ENCODE peak calls at places on chromosome 22, in five cellular contexts. One of them, this sample, is unnamed.

GRCh38 chr22:17057959-17058814 is 26.6 kb upstream of the IL17RA start:
- DNase-seq in dermis microvascular lymphatic vessel endothelial cell: peak
- DNase-seq in NCI-H2081: peak
- DNase-seq in occipital lobe: peak
- DNase-seq in CD8-positive, alpha-beta memory T cell: peak
- DNase-seq in this sample: peak

GRCh38 chr22:36323182-36323854 is 64.4 kb downstream of the MYH9 start:
- DNase-seq in dermis microvascular lymphatic vessel endothelial cell: peak
- DNase-seq in NCI-H2081: no peak
- DNase-seq in occipital lobe: no peak
- DNase-seq in CD8-positive, alpha-beta memory T cell: no peak
- DNase-seq in this sample: no peak

GRCh38 chr22:19178659-19179471 is at the start of gene SLC25A1:
- DNase-seq in dermis microvascular lymphatic vessel endothelial cell: peak
- DNase-seq in NCI-H2081: peak
- DNase-seq in occipital lobe: peak
- DNase-seq in CD8-positive, alpha-beta memory T cell: peak
- DNase-seq in this sample: peak

GRCh38 chr22:36303874-36304273 is 50.9 kb downstream of the APOL1 start:
- DNase-seq in dermis microvascular lymphatic vessel endothelial cell: no peak
- DNase-seq in NCI-H2081: no peak
- DNase-seq in occipital lobe: no peak
- DNase-seq in CD8-positive, alpha-beta memory T cell: no peak
- DNase-seq in this sample: peak

GRCh38 chr22:49331223-49331815 is 496.4 kb downstream of the BRD1 start:
- DNase-seq in dermis microvascular lymphatic vessel endothelial cell: no peak
- DNase-seq in NCI-H2081: no peak
- DNase-seq in occipital lobe: no peak
- DNase-seq in CD8-positive, alpha-beta memory T cell: no peak
- DNase-seq in this sample: no peak

GRCh38 chr22:25223269-25223850 is 3.9 kb downstream of the CRYBB2 start:
- DNase-seq in dermis microvascular lymphatic vessel endothelial cell: no peak
- DNase-seq in NCI-H2081: no peak
- DNase-seq in occipital lobe: no peak
- DNase-seq in CD8-positive, alpha-beta memory T cell: no peak
- DNase-seq in this sample: no peak

GRCh38 chr22:50303848-50304527 is 3.5 kb downstream of the PLXNB2 start:
- DNase-seq in dermis microvascular lymphatic vessel endothelial cell: no peak
- DNase-seq in NCI-H2081: no peak
- DNase-seq in occipital lobe: no peak
- DNase-seq in CD8-positive, alpha-beta memory T cell: no peak
- DNase-seq in this sample: no peak

GRCh38 chr22:48929276-48929790 is 898.3 kb downstream of the BRD1 start:
- DNase-seq in dermis microvascular lymphatic vessel endothelial cell: no peak
- DNase-seq in NCI-H2081: no peak
- DNase-seq in occipital lobe: no peak
- DNase-seq in CD8-positive, alpha-beta memory T cell: no peak
- DNase-seq in this sample: no peak

GRCh38 chr22:46585340-46586122 is 34.7 kb upstream of the GRAMD4 start:
- DNase-seq in dermis microvascular lymphatic vessel endothelial cell: no peak
- DNase-seq in NCI-H2081: no peak
- DNase-seq in occipital lobe: no peak
- DNase-seq in CD8-positive, alpha-beta memory T cell: no peak
- DNase-seq in this sample: no peak

GRCh38 chr22:48743601-48744282 is 1083.9 kb downstream of the BRD1 start:
- DNase-seq in dermis microvascular lymphatic vessel endothelial cell: no peak
- DNase-seq in NCI-H2081: no peak
- DNase-seq in occipital lobe: no peak
- DNase-seq in CD8-positive, alpha-beta memory T cell: no peak
- DNase-seq in this sample: no peak

GRCh38 chr22:29907753-29908515 is 25.0 kb downstream of the MTMR3 start:
- DNase-seq in dermis microvascular lymphatic vessel endothelial cell: peak
- DNase-seq in NCI-H2081: no peak
- DNase-seq in occipital lobe: no peak
- DNase-seq in CD8-positive, alpha-beta memory T cell: no peak
- DNase-seq in this sample: no peak

GRCh38 chr22:41446057-41446501 is 522 bp downstream of the TOB2 start:
- DNase-seq in dermis microvascular lymphatic vessel endothelial cell: peak
- DNase-seq in NCI-H2081: no peak
- DNase-seq in occipital lobe: no peak
- DNase-seq in CD8-positive, alpha-beta memory T cell: peak
- DNase-seq in this sample: no peak

GRCh38 chr22:46626911-46627805 is 7.0 kb downstream of the GRAMD4 start:
- DNase-seq in dermis microvascular lymphatic vessel endothelial cell: no peak
- DNase-seq in NCI-H2081: no peak
- DNase-seq in occipital lobe: no peak
- DNase-seq in CD8-positive, alpha-beta memory T cell: no peak
- DNase-seq in this sample: no peak

GRCh38 chr22:28481725-28482124 is 197.9 kb downstream of the TTC28 start:
- DNase-seq in dermis microvascular lymphatic vessel endothelial cell: no peak
- DNase-seq in NCI-H2081: no peak
- DNase-seq in occipital lobe: no peak
- DNase-seq in CD8-positive, alpha-beta memory T cell: no peak
- DNase-seq in this sample: no peak

GRCh38 chr22:17199131-17199731 is 20.0 kb downstream of the ADA2 start:
- DNase-seq in dermis microvascular lymphatic vessel endothelial cell: no peak
- DNase-seq in NCI-H2081: no peak
- DNase-seq in occipital lobe: no peak
- DNase-seq in CD8-positive, alpha-beta memory T cell: no peak
- DNase-seq in this sample: no peak

GRCh38 chr22:29143848-29144785 is 61.6 kb upstream of the EMID1 start:
- DNase-seq in dermis microvascular lymphatic vessel endothelial cell: no peak
- DNase-seq in NCI-H2081: peak
- DNase-seq in occipital lobe: no peak
- DNase-seq in CD8-positive, alpha-beta memory T cell: no peak
- DNase-seq in this sample: no peak

GRCh38 chr22:50323900-50324299 is 2.9 kb downstream of the DENND6B start:
- DNase-seq in dermis microvascular lymphatic vessel endothelial cell: no peak
- DNase-seq in NCI-H2081: no peak
- DNase-seq in occipital lobe: no peak
- DNase-seq in CD8-positive, alpha-beta memory T cell: no peak
- DNase-seq in this sample: no peak

GRCh38 chr22:22692707-22693530 is 48.5 kb downstream of the GGTLC2 start:
- DNase-seq in dermis microvascular lymphatic vessel endothelial cell: peak
- DNase-seq in NCI-H2081: peak
- DNase-seq in occipital lobe: no peak
- DNase-seq in CD8-positive, alpha-beta memory T cell: peak
- DNase-seq in this sample: peak

GRCh38 chr22:38442967-38443674 is 11.9 kb downstream of the KCNJ4 start:
- DNase-seq in dermis microvascular lymphatic vessel endothelial cell: no peak
- DNase-seq in NCI-H2081: no peak
- DNase-seq in occipital lobe: no peak
- DNase-seq in CD8-positive, alpha-beta memory T cell: no peak
- DNase-seq in this sample: no peak

GRCh38 chr22:33710326-33710725 is 209.9 kb downstream of the LARGE1 start:
- DNase-seq in dermis microvascular lymphatic vessel endothelial cell: no peak
- DNase-seq in NCI-H2081: no peak
- DNase-seq in occipital lobe: no peak
- DNase-seq in CD8-positive, alpha-beta memory T cell: no peak
- DNase-seq in this sample: no peak

GRCh38 chr22:49099496-49100124 is 728.1 kb downstream of the BRD1 start:
- DNase-seq in dermis microvascular lymphatic vessel endothelial cell: no peak
- DNase-seq in NCI-H2081: no peak
- DNase-seq in occipital lobe: no peak
- DNase-seq in CD8-positive, alpha-beta memory T cell: no peak
- DNase-seq in this sample: no peak

GRCh38 chr22:23833911-23834317 is 4.9 kb downstream of the DERL3 start:
- DNase-seq in dermis microvascular lymphatic vessel endothelial cell: no peak
- DNase-seq in NCI-H2081: no peak
- DNase-seq in occipital lobe: no peak
- DNase-seq in CD8-positive, alpha-beta memory T cell: no peak
- DNase-seq in this sample: no peak